ENCODE peak calls at places on chromosomes 4 and X, in five cellular contexts. T is A549, X is K562, D is GM12878, L is HepG2. E is an unnamed sample. For H3K9me3, the result is how much of the 10 kb centered on the place peaks cover.

GRCh38 chr4:53852343-53852742 is 212.1 kb downstream of the CHIC2 start:
- DNase-seq in T (no peak), X (no peak), D (no peak), L (no peak), E (no peak)

GRCh38 chrX:68941385-68941952 is 112.6 kb downstream of the EFNB1 start:
- DNase-seq in T (no peak), X (peak), D (no peak), L (no peak), E (no peak)

GRCh38 chrX:19888419-19888879 is 1.0 kb upstream of the SH3KBP1 start:
- DNase-seq in T (peak), X (peak), D (no peak), L (peak), E (peak)

GRCh38 chr4:184812651-184813181 is 13.1 kb downstream of the ACSL1 start:
- DNase-seq in T (peak), X (no peak), D (no peak), L (no peak), E (no peak)

GRCh38 chr4:6331018-6331417 is 61.4 kb downstream of the WFS1 start:
- DNase-seq in T (peak), X (peak), D (no peak), L (peak), E (no peak)

GRCh38 chr4:186216465-186217024 is 10.8 kb upstream of the KLKB1 start:
- DNase-seq in T (no peak), X (no peak), D (no peak), L (no peak), E (no peak)

GRCh38 chrX:153769158-153769864 is 5.3 kb downstream of the PLXNB3 start:
- DNase-seq in T (no peak), X (no peak), D (no peak), L (no peak), E (no peak)

GRCh38 chrX:1207496-1208025 is 4.9 kb downstream of the CRLF2 start:
- DNase-seq in T (no peak), X (no peak), D (no peak), L (no peak), E (no peak)

GRCh38 chr4:136036744-136037143 is 1495.5 kb downstream of the PCDH18 start:
- DNase-seq in T (peak), X (no peak), D (no peak), L (no peak), E (no peak)

GRCh38 chr4:20248155-20248558 is 3.5 kb upstream of the SLIT2 start:
- DNase-seq in T (no peak), X (no peak), D (no peak), L (peak), E (peak)

GRCh38 chr4:94357624-94358023 is 15.0 kb upstream of the HPGDS start:
- DNase-seq in T (no peak), X (no peak), D (no peak), L (no peak), E (peak)

GRCh38 chr4:120960868-120961267 is 38.3 kb upstream of the PRDM5 start:
- DNase-seq in T (no peak), X (no peak), D (no peak), L (no peak), E (no peak)

GRCh38 chrX:16838202-16839066 is 31.7 kb downstream of the RBBP7 start:
- DNase-seq in T (no peak), X (no peak), D (no peak), L (no peak), E (peak)

GRCh38 chr4:52143815-52144214 is 92.7 kb downstream of the SPATA18 start:
- DNase-seq in T (no peak), X (no peak), D (no peak), L (peak), E (no peak)

GRCh38 chr4:374298-375160 is 36.9 kb downstream of the ZNF141 start:
- DNase-seq in T (no peak), X (no peak), D (no peak), L (no peak), E (no peak)

GRCh38 chr4:373062-373839 is 35.6 kb downstream of the ZNF141 start:
- DNase-seq in T (no peak), X (no peak), D (no peak), L (no peak), E (no peak)
- H3K9me3 ChIP-seq in T (half or more), X (under half), D (under half), L (half or more), E (under half)

GRCh38 chr4:69032847-69033638 is 63.2 kb upstream of the UGT2B7 start:
- DNase-seq in T (peak), X (no peak), D (no peak), L (peak), E (no peak)
- TF ChIP-seq MYC in T (no peak), X (no peak), D (no peak), L (no peak), E (no peak)

GRCh38 chrX:155237719-155238118 is 21.5 kb downstream of the VBP1 start:
- DNase-seq in T (no peak), X (no peak), D (no peak), L (no peak), E (no peak)
- H3K9me3 ChIP-seq in T (under half), X (under half), D (under half), L (under half), E (under half)

GRCh38 chr4:159191989-159192388 is 89.1 kb downstream of the RAPGEF2 start:
- DNase-seq in T (peak), X (peak), D (no peak), L (peak), E (peak)
- TF ChIP-seq MYC in T (no peak), X (no peak), D (no peak), L (no peak), E (no peak)

DNA sequence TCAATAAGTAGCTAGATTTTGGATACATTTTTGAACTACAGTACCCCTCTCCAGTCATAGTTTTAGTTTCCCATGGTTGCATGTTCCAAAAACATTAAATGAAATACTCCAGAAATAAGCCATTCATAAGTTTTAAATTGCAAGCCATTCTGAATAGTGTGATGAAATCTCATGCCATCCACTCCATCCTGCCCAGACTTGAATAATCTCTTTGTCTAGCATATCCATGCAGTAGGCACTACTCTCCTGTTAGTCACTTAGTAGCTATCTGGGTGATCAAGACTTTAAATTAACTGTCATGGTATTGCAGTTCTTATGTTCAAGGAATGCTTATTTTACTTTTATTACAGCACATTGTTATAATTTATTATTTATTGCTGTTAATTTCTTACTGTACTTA is 237.4 kb downstream of the SPANXN1 start:
- DNase-seq in T (no peak), X (no peak), D (no peak), L (no peak), E (no peak)
- H3K9me3 ChIP-seq in T (under half), X (under half), D (under half), L (half or more), E (under half)

GRCh38 chrX:41857670-41858069 is 65.7 kb downstream of the CASK start:
- DNase-seq in T (no peak), X (no peak), D (no peak), L (no peak), E (no peak)

GRCh38 chrX:41862562-41863184 is 60.7 kb downstream of the CASK start:
- DNase-seq in T (no peak), X (no peak), D (no peak), L (no peak), E (no peak)

GRCh38 chrX:41863343-41864203 is 59.8 kb downstream of the CASK start:
- DNase-seq in T (no peak), X (no peak), D (no peak), L (no peak), E (no peak)

GRCh38 chrX:41858161-41858775 is 65.1 kb downstream of the CASK start:
- DNase-seq in T (no peak), X (no peak), D (no peak), L (no peak), E (no peak)
- TF ChIP-seq MYC in T (no peak), X (no peak), D (no peak), L (no peak), E (no peak)

GRCh38 chrX:95536661-95537060 is 1148.0 kb upstream of the DIAPH2 start:
- DNase-seq in T (no peak), X (no peak), D (no peak), L (no peak), E (no peak)
- H3K9me3 ChIP-seq in T (under half), X (under half), D (under half), L (under half), E (under half)

E was measured in endothelial cell of umbilical vein.